ENCODE peak calls at places on chromosomes 5 and 9, in seven cellular contexts. H is HFF-Myc, N is mesenteric fat pad, A is adipocyte, V is LoVo, B is T-helper 1 cell, W is memory B cell. C is an unnamed sample.

GRCh38 chr9:125805057-125805456 is 57.9 kb downstream of the PBX3 start:
- DNase-seq in H (no peak), N (no peak), A (peak), V (no peak), B (no peak), W (no peak), C (peak)

GRCh38 chr9:15735083-15735974 is 182.5 kb downstream of the CCDC171 start:
- DNase-seq in H (peak), N (no peak), A (peak), V (peak), B (no peak), W (no peak), C (peak)

GRCh38 chr5:96084874-96085545 is 123.4 kb upstream of the ELL2 start:
- DNase-seq in H (no peak), N (no peak), A (no peak), V (no peak), B (no peak), W (no peak), C (no peak)

GRCh38 chr5:139636975-139637408 is 11.2 kb upstream of the CXXC5 start:
- DNase-seq in H (no peak), N (no peak), A (peak), V (no peak), B (no peak), W (peak), C (peak)

GRCh38 chr5:65103674-65104035 is 334.9 kb downstream of the CWC27 start:
- DNase-seq in H (no peak), N (no peak), A (no peak), V (no peak), B (no peak), W (no peak), C (no peak)

GRCh38 chr9:77879344-77880089 is 152.1 kb downstream of the GNAQ start:
- DNase-seq in H (no peak), N (no peak), A (no peak), V (peak), B (no peak), W (no peak), C (peak)

GRCh38 chr5:9954869-9955268 is 294.8 kb downstream of the ATPSCKMT start:
- DNase-seq in H (no peak), N (no peak), A (peak), V (no peak), B (no peak), W (no peak), C (no peak)

GRCh38 chr9:110249639-110250038 is 6.7 kb downstream of the TXN start:
- DNase-seq in H (no peak), N (no peak), A (no peak), V (no peak), B (no peak), W (no peak), C (no peak)

GRCh38 chr5:54702470-54702869 is 184.9 kb downstream of the SNX18 start:
- DNase-seq in H (no peak), N (no peak), A (no peak), V (no peak), B (no peak), W (no peak), C (no peak)

GRCh38 chr5:4042311-4042710 is 446.7 kb downstream of the IRX1 start:
- DNase-seq in H (no peak), N (no peak), A (no peak), V (no peak), B (no peak), W (no peak), C (no peak)

GRCh38 chr9:95507456-95508241 is 9.1 kb downstream of the PTCH1 start:
- DNase-seq in H (no peak), N (no peak), A (peak), V (peak), B (peak), W (peak), C (peak)

GRCh38 chr5:127814225-127814973 is 111.2 kb downstream of the CCDC192 start:
- DNase-seq in H (no peak), N (no peak), A (peak), V (no peak), B (no peak), W (no peak), C (no peak)

GRCh38 chr9:92550765-92551164 is 15.0 kb upstream of the ECM2 start:
- DNase-seq in H (no peak), N (no peak), A (no peak), V (no peak), B (no peak), W (no peak), C (no peak)

GRCh38 chr5:143268388-143268787 is 135.1 kb downstream of the NR3C1 start:
- DNase-seq in H (no peak), N (no peak), A (no peak), V (no peak), B (no peak), W (no peak), C (no peak)

GRCh38 chr5:168076561-168076991 is 214.9 kb upstream of the WWC1 start:
- DNase-seq in H (no peak), N (no peak), A (peak), V (no peak), B (no peak), W (no peak), C (no peak)

GRCh38 chr9:135737840-135738521 is 36.0 kb downstream of the KCNT1 start:
- DNase-seq in H (no peak), N (no peak), A (no peak), V (no peak), B (no peak), W (no peak), C (no peak)

GRCh38 chr5:149878371-149878770 is 66.2 kb downstream of the PDE6A start:
- DNase-seq in H (no peak), N (no peak), A (no peak), V (no peak), B (no peak), W (no peak), C (no peak)

GRCh38 chr9:98597372-98597771 is 111.4 kb downstream of the GABBR2 start:
- DNase-seq in H (no peak), N (no peak), A (no peak), V (no peak), B (no peak), W (no peak), C (peak)

GRCh38 chr5:9546973-9547947 is 1.4 kb upstream of the SEMA5A start:
- DNase-seq in H (no peak), N (no peak), A (peak), V (no peak), B (no peak), W (no peak), C (peak)

GRCh38 chr9:126915281-126915816 is 767 bp downstream of the RALGPS1 start:
- DNase-seq in H (no peak), N (no peak), A (no peak), V (peak), B (peak), W (peak), C (no peak)

C was measured in astrocyte.